ENCODE peak calls at places on chromosomes 7 and 10, in seven cellular contexts. One of them, this sample, is unnamed.

GRCh38 chr7:43296306-43296705 is 183.9 kb downstream of the HECW1 start:
- DNase-seq in fibroblast of lung: peak
- DNase-seq in K562: peak
- DNase-seq in astrocyte: no peak
- DNase-seq in mesendoderm: peak
- DNase-seq in colonic mucosa: no peak
- DNase-seq in NT2/D1: no peak
- DNase-seq in this sample: no peak

GRCh38 chr10:92689663-92690210 is at the start of gene HHEX:
- DNase-seq in fibroblast of lung: peak
- DNase-seq in K562: peak
- DNase-seq in astrocyte: peak
- DNase-seq in mesendoderm: peak
- DNase-seq in colonic mucosa: peak
- DNase-seq in NT2/D1: no peak
- DNase-seq in this sample: peak

GRCh38 chr10:105149371-105149871 is 508.3 kb downstream of the SORCS3 start:
- DNase-seq in fibroblast of lung: no peak
- DNase-seq in K562: no peak
- DNase-seq in astrocyte: peak
- DNase-seq in mesendoderm: no peak
- DNase-seq in colonic mucosa: no peak
- DNase-seq in NT2/D1: no peak
- DNase-seq in this sample: no peak

GRCh38 chr7:32093415-32094408 is 23.5 kb upstream of the PDE1C start:
- DNase-seq in fibroblast of lung: peak
- DNase-seq in K562: no peak
- DNase-seq in astrocyte: peak
- DNase-seq in mesendoderm: peak
- DNase-seq in colonic mucosa: no peak
- DNase-seq in NT2/D1: no peak
- DNase-seq in this sample: no peak

GRCh38 chr7:149868638-149869290 is 5.0 kb upstream of the ATP6V0E2 start:
- DNase-seq in fibroblast of lung: no peak
- DNase-seq in K562: no peak
- DNase-seq in astrocyte: no peak
- DNase-seq in mesendoderm: no peak
- DNase-seq in colonic mucosa: no peak
- DNase-seq in NT2/D1: no peak
- DNase-seq in this sample: no peak

GRCh38 chr10:55628260-55628701 is 732.8 kb downstream of the ZWINT start:
- DNase-seq in fibroblast of lung: peak
- DNase-seq in K562: no peak
- DNase-seq in astrocyte: no peak
- DNase-seq in mesendoderm: peak
- DNase-seq in colonic mucosa: peak
- DNase-seq in NT2/D1: no peak
- DNase-seq in this sample: peak

GRCh38 chr10:111523016-111523415 is 446.2 kb downstream of the ADRA2A start:
- DNase-seq in fibroblast of lung: no peak
- DNase-seq in K562: no peak
- DNase-seq in astrocyte: no peak
- DNase-seq in mesendoderm: no peak
- DNase-seq in colonic mucosa: no peak
- DNase-seq in NT2/D1: no peak
- DNase-seq in this sample: no peak

GRCh38 chr7:107078517-107078966 is 34.0 kb downstream of the PRKAR2B start:
- DNase-seq in fibroblast of lung: peak
- DNase-seq in K562: peak
- DNase-seq in astrocyte: peak
- DNase-seq in mesendoderm: peak
- DNase-seq in colonic mucosa: no peak
- DNase-seq in NT2/D1: peak
- DNase-seq in this sample: no peak

GRCh38 chr10:132484922-132485321 is 52.7 kb upstream of the INPP5A start:
- DNase-seq in fibroblast of lung: no peak
- DNase-seq in K562: no peak
- DNase-seq in astrocyte: no peak
- DNase-seq in mesendoderm: no peak
- DNase-seq in colonic mucosa: no peak
- DNase-seq in NT2/D1: no peak
- DNase-seq in this sample: peak

GRCh38 chr7:17359610-17360009 is 61.2 kb downstream of the AHR start:
- DNase-seq in fibroblast of lung: no peak
- DNase-seq in K562: no peak
- DNase-seq in astrocyte: no peak
- DNase-seq in mesendoderm: no peak
- DNase-seq in colonic mucosa: no peak
- DNase-seq in NT2/D1: no peak
- DNase-seq in this sample: no peak

GRCh38 chr10:63591600-63592379 is 70.6 kb downstream of the REEP3 start:
- DNase-seq in fibroblast of lung: no peak
- DNase-seq in K562: no peak
- DNase-seq in astrocyte: no peak
- DNase-seq in mesendoderm: no peak
- DNase-seq in colonic mucosa: no peak
- DNase-seq in NT2/D1: no peak
- DNase-seq in this sample: no peak

GRCh38 chr7:108083980-108084379 is 46.2 kb downstream of the LAMB4 start:
- DNase-seq in fibroblast of lung: no peak
- DNase-seq in K562: no peak
- DNase-seq in astrocyte: peak
- DNase-seq in mesendoderm: no peak
- DNase-seq in colonic mucosa: no peak
- DNase-seq in NT2/D1: no peak
- DNase-seq in this sample: no peak

GRCh38 chr7:155369-156000 is 36.9 kb upstream of the FAM20C start:
- DNase-seq in fibroblast of lung: no peak
- DNase-seq in K562: no peak
- DNase-seq in astrocyte: no peak
- DNase-seq in mesendoderm: no peak
- DNase-seq in colonic mucosa: no peak
- DNase-seq in NT2/D1: no peak
- DNase-seq in this sample: peak

GRCh38 chr7:122588621-122589020 is 110.3 kb downstream of the RNF133 start:
- DNase-seq in fibroblast of lung: peak
- DNase-seq in K562: no peak
- DNase-seq in astrocyte: peak
- DNase-seq in mesendoderm: no peak
- DNase-seq in colonic mucosa: no peak
- DNase-seq in NT2/D1: no peak
- DNase-seq in this sample: no peak

GRCh38 chr7:75772081-75773077 is at the start of gene CCL26:
- DNase-seq in fibroblast of lung: peak
- DNase-seq in K562: no peak
- DNase-seq in astrocyte: peak
- DNase-seq in mesendoderm: no peak
- DNase-seq in colonic mucosa: peak
- DNase-seq in NT2/D1: no peak
- DNase-seq in this sample: peak

GRCh38 chr7:55132890-55133551 is 114.2 kb downstream of the EGFR start:
- DNase-seq in fibroblast of lung: peak
- DNase-seq in K562: no peak
- DNase-seq in astrocyte: peak
- DNase-seq in mesendoderm: no peak
- DNase-seq in colonic mucosa: no peak
- DNase-seq in NT2/D1: no peak
- DNase-seq in this sample: no peak

GRCh38 chr10:121702351-121703320 is 104.4 kb upstream of the FGFR2 start:
- DNase-seq in fibroblast of lung: no peak
- DNase-seq in K562: no peak
- DNase-seq in astrocyte: peak
- DNase-seq in mesendoderm: no peak
- DNase-seq in colonic mucosa: no peak
- DNase-seq in NT2/D1: no peak
- DNase-seq in this sample: no peak

GRCh38 chr7:121608785-121609184 is 212.7 kb upstream of the FAM3C start:
- DNase-seq in fibroblast of lung: no peak
- DNase-seq in K562: no peak
- DNase-seq in astrocyte: no peak
- DNase-seq in mesendoderm: peak
- DNase-seq in colonic mucosa: no peak
- DNase-seq in NT2/D1: no peak
- DNase-seq in this sample: no peak

GRCh38 chr10:124693396-124693795 is 50.8 kb downstream of the FAM53B start:
- DNase-seq in fibroblast of lung: no peak
- DNase-seq in K562: peak
- DNase-seq in astrocyte: no peak
- DNase-seq in mesendoderm: no peak
- DNase-seq in colonic mucosa: no peak
- DNase-seq in NT2/D1: no peak
- DNase-seq in this sample: no peak

GRCh38 chr10:110506448-110506847 is 8.7 kb downstream of the DUSP5 start:
- DNase-seq in fibroblast of lung: no peak
- DNase-seq in K562: no peak
- DNase-seq in astrocyte: no peak
- DNase-seq in mesendoderm: no peak
- DNase-seq in colonic mucosa: no peak
- DNase-seq in NT2/D1: no peak
- DNase-seq in this sample: no peak

GRCh38 chr7:122380993-122381392 is 76.4 kb upstream of the FEZF1 start:
- DNase-seq in fibroblast of lung: no peak
- DNase-seq in K562: no peak
- DNase-seq in astrocyte: no peak
- DNase-seq in mesendoderm: no peak
- DNase-seq in colonic mucosa: no peak
- DNase-seq in NT2/D1: no peak
- DNase-seq in this sample: no peak

GRCh38 chr10:132925071-132925561 is 17.3 kb downstream of the CFAP46 start:
- DNase-seq in fibroblast of lung: no peak
- DNase-seq in K562: no peak
- DNase-seq in astrocyte: no peak
- DNase-seq in mesendoderm: no peak
- DNase-seq in colonic mucosa: no peak
- DNase-seq in NT2/D1: no peak
- DNase-seq in this sample: peak

GRCh38 chr7:45977256-45977655 is 56.2 kb upstream of the IGFBP3 start:
- DNase-seq in fibroblast of lung: no peak
- DNase-seq in K562: no peak
- DNase-seq in astrocyte: no peak
- DNase-seq in mesendoderm: no peak
- DNase-seq in colonic mucosa: no peak
- DNase-seq in NT2/D1: no peak
- DNase-seq in this sample: no peak

GRCh38 chr7:45126201-45126600 is 14.7 kb upstream of the TBRG4 start:
- DNase-seq in fibroblast of lung: no peak
- DNase-seq in K562: no peak
- DNase-seq in astrocyte: no peak
- DNase-seq in mesendoderm: no peak
- DNase-seq in colonic mucosa: no peak
- DNase-seq in NT2/D1: no peak
- DNase-seq in this sample: no peak

GRCh38 chr10:125101581-125101980 is 58.8 kb downstream of the CTBP2 start:
- DNase-seq in fibroblast of lung: no peak
- DNase-seq in K562: no peak
- DNase-seq in astrocyte: no peak
- DNase-seq in mesendoderm: no peak
- DNase-seq in colonic mucosa: no peak
- DNase-seq in NT2/D1: no peak
- DNase-seq in this sample: no peak

DNA sequence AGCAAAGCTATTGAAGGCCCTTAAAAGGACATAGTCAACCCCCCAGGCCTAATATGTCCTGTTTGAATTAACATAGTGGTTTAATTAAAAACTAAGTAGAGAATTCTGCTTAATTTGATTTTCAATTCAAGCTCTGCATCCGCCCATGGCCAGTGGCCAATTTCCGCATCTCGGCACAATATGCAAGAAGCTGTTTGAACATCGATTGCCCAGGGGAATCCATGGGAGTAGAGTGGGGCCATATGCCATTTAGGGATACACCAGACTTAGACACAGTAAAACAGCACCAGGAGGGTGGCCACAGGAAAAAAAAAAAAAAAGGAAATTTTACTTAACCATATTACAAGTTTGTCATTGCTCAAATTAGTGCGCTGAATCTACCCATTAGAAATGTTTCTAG is 100.4 kb downstream of the LMBR1 start:
- DNase-seq in fibroblast of lung: no peak
- DNase-seq in K562: no peak
- DNase-seq in astrocyte: no peak
- DNase-seq in mesendoderm: no peak
- DNase-seq in colonic mucosa: no peak
- DNase-seq in NT2/D1: no peak
- DNase-seq in this sample: no peak
- H3K4me3 ChIP-seq in fibroblast of lung: no peak
- H3K4me3 ChIP-seq in K562: no peak
- H3K4me3 ChIP-seq in astrocyte: no peak
- H3K4me3 ChIP-seq in mesendoderm: no peak
- H3K4me3 ChIP-seq in colonic mucosa: no peak
- H3K4me3 ChIP-seq in NT2/D1: no peak
- H3K4me3 ChIP-seq in this sample: no peak

GRCh38 chr10:95693668-95694534 is at the start of gene TCTN3:
- DNase-seq in fibroblast of lung: peak
- DNase-seq in K562: peak
- DNase-seq in astrocyte: peak
- DNase-seq in mesendoderm: peak
- DNase-seq in colonic mucosa: peak
- DNase-seq in NT2/D1: peak
- DNase-seq in this sample: peak
- H3K9ac ChIP-seq in fibroblast of lung: peak
- H3K9ac ChIP-seq in K562: peak
- H3K9ac ChIP-seq in astrocyte: peak
- H3K9ac ChIP-seq in mesendoderm: peak
- H3K9ac ChIP-seq in colonic mucosa: peak
- H3K9ac ChIP-seq in NT2/D1: peak
- H3K9ac ChIP-seq in this sample: peak

GRCh38 chr10:34796133-34796532 is 19.0 kb downstream of the PARD3 start:
- DNase-seq in fibroblast of lung: no peak
- DNase-seq in K562: no peak
- DNase-seq in astrocyte: no peak
- DNase-seq in mesendoderm: no peak
- DNase-seq in colonic mucosa: no peak
- DNase-seq in NT2/D1: no peak
- DNase-seq in this sample: no peak
- H3K4me3 ChIP-seq in fibroblast of lung: no peak
- H3K4me3 ChIP-seq in K562: no peak
- H3K4me3 ChIP-seq in astrocyte: no peak
- H3K4me3 ChIP-seq in mesendoderm: no peak
- H3K4me3 ChIP-seq in colonic mucosa: no peak
- H3K4me3 ChIP-seq in NT2/D1: no peak
- H3K4me3 ChIP-seq in this sample: no peak

DNA sequence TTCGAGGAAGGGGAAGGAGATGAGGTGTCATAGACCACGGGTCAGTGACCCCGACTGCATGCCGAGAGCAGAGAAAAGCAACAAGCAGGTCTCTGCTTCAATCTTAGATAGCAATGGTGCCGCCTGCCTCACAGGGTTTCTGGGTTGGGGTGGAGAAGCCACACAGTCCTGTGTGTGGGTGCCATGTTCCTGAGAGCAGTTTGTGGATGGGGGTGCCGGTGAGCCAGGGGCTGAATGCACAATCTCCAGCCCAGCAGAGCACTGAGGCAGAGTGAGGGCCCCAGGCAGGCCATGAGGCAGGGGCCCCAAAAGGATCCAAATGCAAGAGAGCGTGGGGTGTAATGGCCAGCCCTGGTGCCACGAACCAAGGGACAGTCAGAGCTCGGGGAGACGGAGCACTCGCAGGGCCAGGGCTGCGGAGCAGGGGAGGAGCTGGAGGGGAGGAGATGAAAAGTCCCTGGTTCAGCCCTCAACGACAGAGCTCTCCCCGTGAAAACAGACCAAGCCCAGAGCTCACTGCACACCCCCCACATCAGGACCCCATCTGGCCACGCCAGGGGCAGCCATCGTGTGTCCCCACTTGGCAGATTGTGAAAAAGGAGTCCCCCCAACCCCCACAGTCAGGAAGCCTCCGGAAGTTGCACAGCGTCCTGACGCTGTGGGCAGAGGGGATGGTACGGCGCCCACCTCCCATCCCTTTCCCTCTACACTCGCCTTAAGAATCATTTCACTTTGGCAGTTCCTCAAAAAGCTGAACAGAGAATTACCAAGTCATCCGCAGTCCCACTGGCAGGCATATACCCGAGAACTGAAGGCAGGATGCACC is 19.9 kb downstream of the WDR86 start:
- DNase-seq in fibroblast of lung: no peak
- DNase-seq in K562: no peak
- DNase-seq in astrocyte: no peak
- DNase-seq in mesendoderm: no peak
- DNase-seq in colonic mucosa: no peak
- DNase-seq in NT2/D1: no peak
- DNase-seq in this sample: peak
- H3K9ac ChIP-seq in fibroblast of lung: no peak
- H3K9ac ChIP-seq in K562: no peak
- H3K9ac ChIP-seq in astrocyte: no peak
- H3K9ac ChIP-seq in mesendoderm: no peak
- H3K9ac ChIP-seq in colonic mucosa: no peak
- H3K9ac ChIP-seq in NT2/D1: no peak
- H3K9ac ChIP-seq in this sample: no peak